ENCODE peak calls at places on chromosomes 11 and 22, in seven cellular contexts. M is K562, W is GM12878, U is HCT116, Y is SK-N-SH, H is H1, D is HepG2. G is an unnamed sample.
A peak's percentile ranks its signal among the peaks of the same experiment; 100 is the strongest.

GRCh38 chr11:133522344-133522743 is 10.0 kb downstream of the OPCML start:
- DNase-seq in M (no peak), W (no peak), Y (no peak), U (no peak), D (no peak), H (no peak), G (no peak)

GRCh38 chr11:11608783-11609232 is 13.0 kb downstream of the GALNT18 start:
- DNase-seq in W (no peak), Y (peak; percentile 28), D (no peak), M (no peak), H (no peak), U (no peak), G (peak; percentile 22)

GRCh38 chr11:26350002-26350401 is 18.1 kb downstream of the ANO3 start:
- DNase-seq in M (no peak), Y (no peak), H (no peak), D (no peak), U (no peak), W (no peak), G (no peak)

GRCh38 chr11:19769820-19770219 is 57.2 kb downstream of the NAV2 start:
- DNase-seq in D (no peak), M (no peak), Y (no peak), U (no peak), W (no peak), H (no peak), G (no peak)

GRCh38 chr11:94866231-94866827 is 98.2 kb downstream of the AMOTL1 start:
- DNase-seq in Y (no peak), W (no peak), H (no peak), U (no peak), M (no peak), D (no peak), G (no peak)

GRCh38 chr11:35619030-35619753 is 932 bp downstream of the FJX1 start:
- DNase-seq in D (no peak), W (no peak), U (no peak), Y (peak; percentile 71), M (peak; percentile 25), H (peak; percentile 73), G (peak; percentile 79)

GRCh38 chr11:17786824-17787525 is 52.4 kb downstream of the KCNC1 start:
- DNase-seq in D (no peak), W (no peak), M (peak; percentile 14), H (no peak), U (peak; percentile 57), Y (no peak), G (no peak)

GRCh38 chr11:67996622-67997459 is 7.1 kb downstream of the UNC93B1 start:
- DNase-seq in M (peak; percentile 97), D (no peak), H (peak; percentile 99), Y (peak; percentile 71), W (no peak), U (peak; percentile 89), G (peak; percentile 88)

GRCh38 chr22:29061773-29062172 is at the start of gene C22orf31:
- DNase-seq in M (no peak), H (no peak), Y (no peak), W (no peak), U (no peak), D (no peak), G (no peak)

GRCh38 chr11:19087658-19088057 is 27.1 kb upstream of the MRGPRX2 start:
- DNase-seq in D (no peak), W (no peak), M (no peak), H (no peak), U (no peak), Y (no peak), G (no peak)

GRCh38 chr22:39087881-39088687 is 9.0 kb upstream of the APOBEC3H start:
- DNase-seq in Y (no peak), M (peak; percentile 16), H (peak; percentile 81), U (no peak), W (no peak), D (no peak), G (no peak)

GRCh38 chr11:36726420-36726819 is 128.4 kb upstream of the RAG2 start:
- DNase-seq in D (no peak), H (no peak), W (no peak), Y (no peak), U (no peak), M (no peak), G (no peak)

GRCh38 chr11:3131330-3131941 is 33.7 kb downstream of the OSBPL5 start:
- DNase-seq in W (no peak), U (no peak), H (no peak), D (no peak), Y (no peak), M (no peak), G (no peak)

GRCh38 chr22:25736378-25737011 is 5.5 kb upstream of the MYO18B start:
- DNase-seq in W (no peak), Y (no peak), H (no peak), M (no peak), D (no peak), U (no peak), G (no peak)

GRCh38 chr11:2860636-2861035 is 24.9 kb downstream of the CDKN1C start:
- DNase-seq in Y (no peak), W (peak; percentile 11), H (no peak), M (no peak), U (no peak), D (peak; percentile 57), G (no peak)

GRCh38 chr11:74780277-74780870 is 31.7 kb downstream of the RNF169 start:
- DNase-seq in H (no peak), U (no peak), D (no peak), W (no peak), Y (no peak), M (no peak), G (no peak)

DNA sequence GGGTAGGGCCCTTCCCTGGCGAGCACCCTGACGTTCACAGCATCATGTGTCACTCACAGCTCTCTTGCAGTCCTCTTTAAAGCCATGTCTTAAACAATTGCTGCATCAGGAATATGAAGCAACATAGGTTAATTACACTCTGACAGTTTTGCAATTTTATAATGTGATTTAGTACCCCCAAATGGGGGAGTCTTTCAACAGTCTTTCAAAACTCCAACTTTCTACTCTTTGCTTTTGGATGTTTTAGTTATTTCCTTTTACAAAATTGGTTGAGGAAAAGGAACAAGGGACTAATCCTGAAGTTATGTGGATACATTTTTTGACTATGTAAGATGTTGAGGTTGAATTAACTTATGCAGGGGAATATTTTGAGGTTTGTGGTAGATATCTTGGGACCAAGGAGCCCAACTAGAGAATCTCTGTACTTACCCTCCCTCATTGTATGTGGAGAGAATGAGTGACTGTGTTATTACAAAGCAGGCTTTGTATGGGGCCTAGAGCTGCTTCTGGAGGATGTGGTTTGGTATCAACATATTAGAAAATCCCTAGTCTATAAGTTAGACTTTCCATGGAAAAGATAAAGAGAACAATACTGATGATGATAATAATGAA is at the start of gene MMP8:
- DNase-seq in D (no peak), M (no peak), W (no peak), H (no peak), U (no peak), Y (no peak), G (no peak)
- TF ChIP-seq JUND in D (no peak), M (no peak), W (no peak), H (no peak), U (no peak), Y (no peak), G (no peak)

GRCh38 chr22:23192133-23192532 is 11.8 kb downstream of the BCR start:
- DNase-seq in W (no peak), M (peak; percentile 60), U (no peak), Y (no peak), H (no peak), D (no peak), G (peak; percentile 81)

GRCh38 chr22:23193420-23193819 is 13.1 kb downstream of the BCR start:
- DNase-seq in U (no peak), M (no peak), Y (no peak), W (no peak), D (no peak), H (no peak), G (no peak)

GRCh38 chr22:23196165-23196564 is 15.9 kb downstream of the BCR start:
- DNase-seq in W (no peak), D (no peak), Y (no peak), U (no peak), H (no peak), M (no peak), G (no peak)

GRCh38 chr22:23192558-23192957 is 12.2 kb downstream of the BCR start:
- DNase-seq in U (no peak), M (no peak), D (no peak), W (no peak), H (no peak), Y (no peak), G (no peak)

DNA sequence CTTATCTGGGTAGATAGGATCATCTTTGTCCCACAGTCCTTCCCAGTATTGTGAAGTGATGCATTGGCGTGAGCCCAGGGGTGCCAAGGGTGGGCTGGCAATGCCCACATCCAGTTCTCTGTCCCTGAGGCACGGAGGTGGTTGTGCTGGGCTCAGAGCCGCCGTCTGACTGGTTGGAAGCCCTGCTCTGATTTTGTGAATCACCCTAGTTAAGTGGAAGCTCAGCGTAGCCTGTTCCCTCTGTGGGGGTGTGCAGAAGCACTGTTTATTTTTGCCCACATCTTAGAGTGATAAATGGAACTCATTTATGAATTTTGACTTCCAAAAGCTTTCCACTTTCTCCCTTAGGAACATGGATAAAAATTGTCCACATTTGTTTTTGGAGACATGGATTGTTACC is 13.6 kb downstream of the BCR start:
- DNase-seq in W (no peak), U (no peak), Y (no peak), M (no peak), H (no peak), D (no peak), G (no peak)
- TF ChIP-seq JUND in W (no peak), U (no peak), Y (no peak), M (no peak), H (no peak), D (no peak), G (no peak)

GRCh38 chr11:44628730-44629361 is 63.4 kb downstream of the CD82 start:
- DNase-seq in U (no peak), W (no peak), Y (no peak), H (peak; percentile 35), M (no peak), D (no peak), G (no peak)

GRCh38 chr11:44631831-44632230 is 66.4 kb downstream of the CD82 start:
- DNase-seq in D (no peak), H (no peak), M (no peak), Y (no peak), W (no peak), U (no peak), G (no peak)

GRCh38 chr11:44629732-44630345 is 64.4 kb downstream of the CD82 start:
- DNase-seq in D (no peak), H (no peak), U (no peak), W (no peak), Y (no peak), M (no peak), G (no peak)

GRCh38 chr11:44632466-44633123 is 67.1 kb downstream of the CD82 start:
- DNase-seq in H (peak; percentile 57), Y (no peak), D (peak; percentile 49), W (no peak), M (peak; percentile 70), U (peak; percentile 45), G (peak; percentile 58)

GRCh38 chr11:44630511-44631210 is 65.2 kb downstream of the CD82 start:
- DNase-seq in W (no peak), H (no peak), U (no peak), Y (no peak), M (no peak), D (no peak), G (no peak)
- TF ChIP-seq JUND in W (no peak), H (no peak), U (no peak), Y (no peak), M (no peak), D (no peak), G (no peak)

GRCh38 chr22:48264586-48264985 is 1502.1 kb downstream of the TBC1D22A start:
- DNase-seq in M (no peak), Y (no peak), D (no peak), U (no peak), H (no peak), W (no peak), G (peak; percentile 1)
- TF ChIP-seq JUND in M (no peak), Y (no peak), D (no peak), U (no peak), H (no peak), W (no peak), G (no peak)

G was measured in T47D.